ENCODE peak calls at places on chromosomes 7 and 10, in six cellular contexts. I is body of pancreas, L is upper lobe of right lung, M is ovary, K is psoas muscle, T is cardiac muscle cell. Z is an unnamed sample.

GRCh38 chr7:77202544-77202976 is 2.9 kb upstream of the FGL2 start:
- DNase-seq in I (no peak), L (no peak), M (no peak), K (no peak), T (no peak), Z (no peak)

GRCh38 chr10:49594594-49594993 is 15.5 kb upstream of the SLC18A3 start:
- DNase-seq in I (peak; percentile 51), L (no peak), M (peak; percentile 33), K (no peak), T (peak; percentile 74), Z (no peak)

GRCh38 chr7:79199961-79200360 is 253.5 kb downstream of the MAGI2 start:
- DNase-seq in I (no peak), L (no peak), M (no peak), K (no peak), T (no peak), Z (no peak)

GRCh38 chr10:96285331-96285752 is 14.0 kb upstream of the BLNK start:
- DNase-seq in I (no peak), L (no peak), M (no peak), K (no peak), T (no peak), Z (no peak)

GRCh38 chr7:129184979-129185670 is 3.3 kb upstream of the SMO start:
- DNase-seq in I (no peak), L (no peak), M (no peak), K (no peak), T (no peak), Z (no peak)

GRCh38 chr7:105934577-105935185 is 28.4 kb upstream of the CDHR3 start:
- DNase-seq in I (peak; percentile 77), L (no peak), M (peak; percentile 47), K (no peak), T (peak; percentile 72), Z (no peak)

GRCh38 chr10:92574545-92575377 is 868 bp upstream of the IDE start:
- DNase-seq in I (no peak), L (no peak), M (no peak), K (no peak), T (no peak), Z (no peak)

GRCh38 chr10:133465191-133465949 is 11.6 kb downstream of the SCART1 start:
- DNase-seq in I (no peak), L (no peak), M (no peak), K (no peak), T (no peak), Z (no peak)

GRCh38 chr7:36847946-36848345 is 123.7 kb upstream of the AOAH start:
- DNase-seq in I (no peak), L (no peak), M (no peak), K (no peak), T (no peak), Z (no peak)

GRCh38 chr7:28096713-28097112 is 83.9 kb downstream of the JAZF1 start:
- DNase-seq in I (peak; percentile 71), L (no peak), M (peak; percentile 73), K (no peak), T (peak; percentile 70), Z (no peak)

DNA sequence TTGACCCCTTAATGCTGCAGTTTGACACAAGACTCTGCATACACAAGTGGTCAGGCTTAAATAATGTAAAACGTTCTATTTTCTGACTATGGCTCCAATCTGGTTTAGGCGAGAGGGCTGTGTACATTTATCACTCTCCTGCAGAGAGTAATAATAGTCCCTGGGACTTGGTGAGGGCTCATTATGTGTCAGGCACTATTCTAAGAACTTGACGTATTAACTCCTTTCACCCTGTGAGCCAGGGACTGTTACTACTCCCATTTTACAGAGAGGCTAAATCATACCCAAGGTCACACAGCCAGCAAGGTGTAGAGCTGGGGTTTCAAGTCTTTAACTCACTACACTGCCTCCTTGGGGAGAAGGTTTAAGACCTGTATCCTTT is 187.2 kb upstream of the LYZL2 start:
- DNase-seq in I (no peak), L (no peak), M (no peak), K (no peak), T (no peak), Z (no peak)
- H3K4me1 ChIP-seq in I (peaks cover 5% of the 10 kb centered on the region), L (peaks cover 30% of the 10 kb centered on the region), M (peaks cover 25% of the 10 kb centered on the region), K (peaks cover 19% of the 10 kb centered on the region), T (peaks cover 52% of the 10 kb centered on the region), Z (peaks cover 52% of the 10 kb centered on the region)

GRCh38 chr7:102864958-102865357 is 47.8 kb upstream of the LRRC17 start:
- DNase-seq in I (no peak), L (no peak), M (no peak), K (no peak), T (no peak), Z (no peak)

GRCh38 chr7:102859084-102859798 is 53.6 kb upstream of the LRRC17 start:
- DNase-seq in I (no peak), L (no peak), M (no peak), K (no peak), T (no peak), Z (no peak)

GRCh38 chr7:102860351-102860811 is 52.4 kb upstream of the LRRC17 start:
- DNase-seq in I (no peak), L (no peak), M (no peak), K (no peak), T (no peak), Z (no peak)

GRCh38 chr7:102856036-102856435 is 56.8 kb upstream of the LRRC17 start:
- DNase-seq in I (no peak), L (no peak), M (no peak), K (no peak), T (no peak), Z (no peak)

GRCh38 chr7:102859799-102860125 is 53.0 kb upstream of the LRRC17 start:
- DNase-seq in I (no peak), L (no peak), M (no peak), K (no peak), T (no peak), Z (no peak)
- TF ChIP-seq CTCF in I (no peak), L (no peak), M (no peak), K (no peak), T (no peak), Z (no peak)

GRCh38 chr10:120457431-120458172 is 575 bp downstream of the PLPP4 start:
- DNase-seq in I (no peak), L (no peak), M (no peak), K (no peak), T (no peak), Z (no peak)
- H3K4me3 ChIP-seq in I (no peak overlapping the region), L (peak overlapping the region; percentile 28), M (peak overlapping the region; percentile 39), K (peak overlapping the region; percentile 47), T (peak overlapping the region; percentile 52), Z (peak overlapping the region; percentile 57)

GRCh38 chr7:127888411-127888810 is 142.8 kb downstream of the LRRC4 start:
- DNase-seq in I (no peak), L (no peak), M (no peak), K (no peak), T (peak; percentile 71), Z (no peak)
- H3K4me1 ChIP-seq in I (peaks cover 53% of the 10 kb centered on the region), L (peaks cover 11% of the 10 kb centered on the region), M (peaks cover 6% of the 10 kb centered on the region), K (peaks cover 8% of the 10 kb centered on the region), T (peaks cover 87% of the 10 kb centered on the region), Z (peaks cover 66% of the 10 kb centered on the region)

GRCh38 chr7:123131140-123131539 is 68.6 kb downstream of the SLC13A1 start:
- DNase-seq in I (no peak), L (no peak), M (no peak), K (no peak), T (no peak), Z (no peak)
- TF ChIP-seq CTCF in I (peak; percentile 15), L (no peak), M (no peak), K (no peak), T (no peak), Z (no peak)